ENCODE peak calls at places on chromosomes 7 and 10, in six cellular contexts. Q, U, K, F, W and I are unnamed samples.

GRCh38 chr7:24718977-24719491 is 38.2 kb downstream of the GSDME start:
- DNase-seq in F (no peak), U (no peak), W (no peak), Q (no peak), K (no peak), I (no peak)

GRCh38 chr7:116752305-116753074 is 80.5 kb downstream of the MET start:
- DNase-seq in U (no peak), W (no peak), F (no peak), K (no peak), Q (no peak), I (no peak)

GRCh38 chr7:40760997-40761396 is 626.2 kb downstream of the SUGCT start:
- DNase-seq in Q (no peak), K (no peak), U (peak; percentile 73), F (no peak), W (no peak), I (no peak)

GRCh38 chr10:34290412-34291082 is 524.5 kb downstream of the PARD3 start:
- DNase-seq in K (no peak), F (no peak), W (peak; percentile 91), U (no peak), Q (no peak), I (peak; percentile 32)

GRCh38 chr7:106071999-106072714 is 40.0 kb downstream of the SYPL1 start:
- DNase-seq in K (peak; percentile 28), F (no peak), U (no peak), W (no peak), Q (no peak), I (no peak)

GRCh38 chr7:64046041-64046389 is 781 bp downstream of the ZNF727 start:
- DNase-seq in W (no peak), Q (no peak), F (no peak), U (peak; percentile 5), K (no peak), I (no peak)

GRCh38 chr7:134058980-134059379 is 68.2 kb upstream of the LRGUK start:
- DNase-seq in F (no peak), U (no peak), K (peak; percentile 64), W (no peak), Q (no peak), I (no peak)

GRCh38 chr7:30799976-30800661 is 28.9 kb downstream of the MINDY4 start:
- DNase-seq in K (no peak), Q (no peak), U (no peak), F (no peak), W (no peak), I (no peak)

GRCh38 chr7:66748791-66749190 is 8.3 kb downstream of the RABGEF1 start:
- DNase-seq in K (peak; percentile 39), U (no peak), Q (no peak), F (no peak), W (no peak), I (no peak)

GRCh38 chr10:123149568-123150228 is 1.8 kb downstream of the HMX2 start:
- DNase-seq in F (no peak), U (no peak), W (no peak), K (peak; percentile 68), Q (no peak), I (no peak)

GRCh38 chr10:93991596-93992284 is 2.0 kb upstream of the PLCE1 start:
- DNase-seq in W (peak; percentile 79), F (peak; percentile 93), K (peak; percentile 63), U (peak; percentile 31), Q (no peak), I (no peak)

GRCh38 chr7:5692845-5693278 is 88.6 kb downstream of the RNF216 start:
- DNase-seq in W (peak; percentile 73), F (peak; percentile 56), K (no peak), U (no peak), Q (no peak), I (no peak)

GRCh38 chr10:2891073-2891769 is 176.1 kb upstream of the PFKP start:
- DNase-seq in Q (no peak), F (no peak), U (no peak), K (no peak), W (no peak), I (no peak)

GRCh38 chr10:19930936-19931859 is 115.0 kb downstream of the PLXDC2 start:
- DNase-seq in U (peak; percentile 48), F (no peak), Q (no peak), K (no peak), W (peak; percentile 56), I (no peak)

GRCh38 chr7:24786941-24787340 is 29.7 kb upstream of the GSDME start:
- DNase-seq in F (peak; percentile 89), K (no peak), W (peak; percentile 96), U (peak; percentile 16), Q (no peak), I (peak; percentile 81)

GRCh38 chr10:122786269-122786668 is 59.4 kb downstream of the CUZD1 start:
- DNase-seq in F (peak; percentile 22), W (peak; percentile 7), K (peak; percentile 85), U (peak; percentile 36), Q (no peak), I (peak; percentile 6)

GRCh38 chr7:69710773-69711445 is 112.6 kb downstream of the AUTS2 start:
- DNase-seq in W (no peak), K (no peak), U (no peak), F (no peak), Q (no peak), I (no peak)

GRCh38 chr7:133301444-133301843 is 48.6 kb downstream of the EXOC4 start:
- DNase-seq in Q (no peak), K (no peak), W (no peak), U (no peak), F (no peak), I (no peak)

GRCh38 chr7:91351374-91351773 is 87.1 kb downstream of the FZD1 start:
- DNase-seq in W (peak; percentile 42), U (no peak), Q (no peak), K (no peak), F (no peak), I (no peak)

GRCh38 chr10:112957589-112958202 is 7.6 kb downstream of the TCF7L2 start:
- DNase-seq in K (no peak), W (no peak), F (no peak), U (no peak), Q (no peak), I (no peak)

GRCh38 chr7:12423355-12423994 is 19.8 kb upstream of the VWDE start:
- DNase-seq in F (no peak), Q (no peak), U (no peak), W (no peak), K (no peak), I (no peak)

GRCh38 chr7:15041226-15041625 is 138.7 kb upstream of the DGKB start:
- DNase-seq in U (no peak), W (no peak), F (no peak), Q (no peak), K (no peak), I (no peak)

GRCh38 chr7:151383638-151384351 is 26.0 kb downstream of the WDR86 start:
- DNase-seq in W (no peak), K (no peak), F (no peak), Q (no peak), U (no peak), I (no peak)

GRCh38 chr7:101728888-101729883 is 88.2 kb upstream of the CUX1 start:
- DNase-seq in Q (no peak), F (peak; percentile 90), W (peak; percentile 86), U (no peak), K (no peak), I (peak; percentile 60)

GRCh38 chr10:113407218-113407617 is 145.6 kb upstream of the HABP2 start:
- DNase-seq in Q (no peak), K (no peak), U (no peak), F (no peak), W (no peak), I (no peak)

GRCh38 chr10:73307203-73307800 is 51.4 kb downstream of the CFAP70 start:
- DNase-seq in W (no peak), F (no peak), U (no peak), K (no peak), Q (no peak), I (no peak)

GRCh38 chr7:101602484-101603241 is 26.4 kb downstream of the MYL10 start:
- DNase-seq in U (peak; percentile 28), W (peak; percentile 54), Q (peak; percentile 26), K (peak; percentile 91), F (peak; percentile 81), I (peak; percentile 53)

GRCh38 chr7:138442822-138443221 is 17.2 kb upstream of the TRIM24 start:
- DNase-seq in F (no peak), U (no peak), K (no peak), Q (no peak), W (no peak), I (no peak)

GRCh38 chr7:68444042-68444441 is 1154.2 kb upstream of the AUTS2 start:
- DNase-seq in K (no peak), F (no peak), Q (no peak), W (no peak), U (no peak), I (no peak)

GRCh38 chr7:71184609-71185008 is 52.7 kb downstream of the GALNT17 start:
- DNase-seq in Q (no peak), U (no peak), W (no peak), K (no peak), F (no peak), I (no peak)

GRCh38 chr7:28144266-28144665 is 36.3 kb downstream of the JAZF1 start:
- DNase-seq in K (peak; percentile 7), F (no peak), W (no peak), Q (no peak), U (peak; percentile 78), I (no peak)

GRCh38 chr10:78992333-78992732 is 76.4 kb upstream of the ZMIZ1 start:
- DNase-seq in F (no peak), Q (no peak), K (no peak), U (no peak), W (no peak), I (no peak)